ENCODE peak calls at places on chromosomes 2 and 18, in seven cellular contexts. S, J, D, G, K, N and P are unnamed samples.
A peak's percentile ranks its signal among the peaks of the same experiment; 100 is the strongest.

GRCh38 chr2:101723366-101724112 is 26.0 kb downstream of the MAP4K4 start:
- DNase-seq in S (no peak), J (no peak), D (no peak), G (no peak), K (no peak), N (no peak), P (no peak)

GRCh38 chr18:458016-458415 is 42.5 kb downstream of the COLEC12 start:
- DNase-seq in S (no peak), J (no peak), D (no peak), G (no peak), K (no peak), N (no peak), P (no peak)

GRCh38 chr2:29010946-29011649 is 30.0 kb downstream of the TOGARAM2 start:
- DNase-seq in S (no peak), J (no peak), D (no peak), G (peak; percentile 63), K (peak; percentile 22), N (no peak), P (no peak)

GRCh38 chr2:28293416-28293815 is 99.2 kb upstream of the FOSL2 start:
- DNase-seq in S (no peak), J (no peak), D (no peak), G (no peak), K (no peak), N (no peak), P (no peak)

GRCh38 chr18:75003089-75003488 is 205.8 kb downstream of the PTGR3 start:
- DNase-seq in S (no peak), J (no peak), D (no peak), G (no peak), K (no peak), N (no peak), P (no peak)

GRCh38 chr18:64208531-64208930 is 59.6 kb upstream of the LINC00305 start:
- DNase-seq in S (no peak), J (no peak), D (no peak), G (no peak), K (no peak), N (no peak), P (no peak)

GRCh38 chr2:88838165-88838635 is 146.7 kb downstream of the RPIA start:
- DNase-seq in S (no peak), J (no peak), D (no peak), G (no peak), K (no peak), N (no peak), P (no peak)

GRCh38 chr2:176676257-176676570 is 407.0 kb downstream of the MTX2 start:
- DNase-seq in S (no peak), J (no peak), D (no peak), G (no peak), K (no peak), N (no peak), P (no peak)

GRCh38 chr18:10926565-10927194 is 222.7 kb downstream of the PIEZO2 start:
- DNase-seq in S (peak; percentile 57), J (no peak), D (no peak), G (no peak), K (no peak), N (no peak), P (no peak)

DNA sequence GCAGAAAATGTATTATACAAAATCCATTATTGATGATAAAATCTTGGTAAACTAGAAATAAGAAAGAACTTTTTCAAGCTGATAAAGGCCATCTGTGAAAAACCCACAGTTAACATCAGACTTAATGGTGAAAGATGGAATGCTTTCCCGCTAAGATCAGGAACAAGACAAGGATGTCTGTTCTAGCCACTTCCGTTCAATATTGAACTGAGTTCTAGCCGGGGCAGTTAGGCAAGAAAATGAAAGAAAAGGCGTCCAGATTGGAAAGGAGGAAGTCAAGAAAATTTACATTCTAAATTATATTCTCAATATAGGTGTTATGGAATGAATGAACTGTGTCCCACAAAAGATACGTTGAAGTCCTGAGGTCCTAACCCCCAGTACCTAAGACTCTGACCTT is 39.1 kb upstream of the DTNB start:
- DNase-seq in S (no peak), J (no peak), D (no peak), G (no peak), K (no peak), N (no peak), P (no peak)
- H3K4me3 ChIP-seq in S (no peak overlapping the region), J (no peak overlapping the region), D (no peak overlapping the region), G (no peak overlapping the region), K (no peak overlapping the region), N (no peak overlapping the region), P (no peak overlapping the region)

DNA sequence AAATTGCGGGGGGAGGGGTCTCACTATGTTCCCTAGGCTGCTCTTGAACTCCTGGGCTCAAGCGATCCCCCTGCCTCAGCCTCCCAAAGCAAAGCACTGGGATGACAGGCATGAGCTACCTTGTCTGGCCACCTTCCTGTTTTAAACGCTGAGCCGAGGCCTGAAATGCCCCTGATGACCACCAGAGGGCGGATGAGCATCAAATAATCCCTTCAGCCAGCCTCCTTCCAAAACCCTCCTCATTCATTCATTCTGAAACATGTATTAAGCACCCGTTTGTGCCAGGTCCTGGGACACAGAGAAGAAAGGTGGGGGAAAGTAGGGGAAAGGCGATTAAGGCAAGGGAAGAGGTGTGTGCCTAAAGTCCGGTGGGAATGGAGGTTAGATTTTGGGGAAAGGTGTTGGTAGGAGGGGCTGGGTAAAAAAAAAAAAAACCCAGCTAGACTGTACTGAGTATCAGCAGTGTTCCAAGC is 30.7 kb upstream of the PTMA start:
- DNase-seq in S (peak; percentile 64), J (peak; percentile 23), D (no peak), G (peak; percentile 81), K (peak; percentile 84), N (peak; percentile 86), P (peak; percentile 91)
- H3K4me3 ChIP-seq in S (no peak overlapping the region), J (no peak overlapping the region), D (no peak overlapping the region), G (no peak overlapping the region), K (no peak overlapping the region), N (no peak overlapping the region), P (no peak overlapping the region)

DNA sequence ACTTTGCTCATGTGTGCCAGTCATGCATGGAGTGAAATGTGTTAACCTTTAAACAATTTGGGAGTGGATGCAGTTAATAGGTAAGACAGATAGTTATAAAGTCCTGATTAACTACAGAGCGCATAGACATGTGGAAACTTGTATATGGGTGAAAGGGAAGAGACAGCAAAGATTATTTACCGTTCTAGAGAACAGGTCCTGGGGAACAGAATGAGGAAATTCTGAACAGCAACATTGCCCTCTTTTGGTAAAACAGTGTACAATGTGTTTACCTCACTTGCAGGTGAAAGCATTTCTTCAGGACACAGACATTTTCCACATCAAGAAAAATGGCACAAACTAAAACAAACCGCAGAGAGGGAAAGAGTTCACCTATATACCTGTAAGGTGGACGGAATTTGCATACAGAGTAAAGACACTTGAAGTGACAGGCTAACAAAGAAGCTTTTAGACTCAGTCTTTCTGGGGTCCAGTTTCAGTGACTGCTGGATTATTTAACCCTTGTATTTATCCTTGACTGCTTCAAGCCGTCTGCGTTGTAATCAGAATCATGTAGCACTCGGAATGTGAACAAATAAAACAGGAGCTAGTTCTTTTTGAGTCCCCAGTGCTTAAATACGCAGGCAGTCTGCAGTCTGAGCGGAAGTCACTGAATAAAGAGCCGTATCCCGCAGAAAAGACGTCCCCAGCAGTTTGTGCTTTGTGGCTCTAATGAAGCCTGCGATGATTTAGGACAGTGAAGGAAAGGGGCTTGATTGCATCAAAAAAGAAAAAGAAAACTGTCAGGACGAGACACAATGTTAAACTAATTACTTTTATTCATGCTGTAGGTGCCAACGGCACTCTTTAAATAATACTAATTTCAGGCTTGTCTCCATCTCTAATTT is 364.8 kb upstream of the GALNT5 start:
- DNase-seq in S (peak; percentile 21), J (peak; percentile 37), D (no peak), G (no peak), K (peak; percentile 60), N (peak; percentile 9), P (peak; percentile 57)
- H3K4me3 ChIP-seq in S (peak overlapping the region; percentile 46), J (peak overlapping the region; percentile 50), D (peak overlapping the region; percentile 4), G (no peak overlapping the region), K (peak overlapping the region; percentile 24), N (no peak overlapping the region), P (no peak overlapping the region)

GRCh38 chr18:46264255-46264654 is 160.1 kb downstream of the HAUS1 start:
- DNase-seq in S (no peak), J (no peak), D (no peak), G (peak; percentile 4), K (no peak), N (no peak), P (peak; percentile 27)

GRCh38 chr18:46260016-46260878 is 156.1 kb downstream of the HAUS1 start:
- DNase-seq in S (peak; percentile 69), J (peak; percentile 79), D (no peak), G (no peak), K (peak; percentile 34), N (no peak), P (no peak)

GRCh38 chr18:46261799-46262198 is 157.6 kb downstream of the HAUS1 start:
- DNase-seq in S (no peak), J (no peak), D (peak; percentile 58), G (no peak), K (no peak), N (no peak), P (peak; percentile 51)

GRCh38 chr18:46262856-46263255 is 158.7 kb downstream of the HAUS1 start:
- DNase-seq in S (no peak), J (no peak), D (no peak), G (no peak), K (no peak), N (no peak), P (no peak)

GRCh38 chr18:46260879-46261143 is 156.6 kb downstream of the HAUS1 start:
- DNase-seq in S (no peak), J (no peak), D (no peak), G (no peak), K (no peak), N (no peak), P (no peak)
- H3K4me3 ChIP-seq in S (no peak overlapping the region), J (no peak overlapping the region), D (no peak overlapping the region), G (no peak overlapping the region), K (peak overlapping the region; percentile 2), N (no peak overlapping the region), P (no peak overlapping the region)

GRCh38 chr2:105741216-105741615 is 3.5 kb upstream of the NCK2 start:
- DNase-seq in S (no peak), J (no peak), D (no peak), G (no peak), K (no peak), N (no peak), P (no peak)

GRCh38 chr2:105738658-105739051 is 6.1 kb upstream of the NCK2 start:
- DNase-seq in S (no peak), J (no peak), D (no peak), G (peak; percentile 67), K (no peak), N (no peak), P (no peak)

GRCh38 chr2:105739944-105740734 is 4.6 kb upstream of the NCK2 start:
- DNase-seq in S (no peak), J (no peak), D (no peak), G (no peak), K (no peak), N (no peak), P (no peak)

GRCh38 chr2:105737980-105738657 is 6.6 kb upstream of the NCK2 start:
- DNase-seq in S (no peak), J (no peak), D (no peak), G (peak; percentile 71), K (no peak), N (no peak), P (no peak)

DNA sequence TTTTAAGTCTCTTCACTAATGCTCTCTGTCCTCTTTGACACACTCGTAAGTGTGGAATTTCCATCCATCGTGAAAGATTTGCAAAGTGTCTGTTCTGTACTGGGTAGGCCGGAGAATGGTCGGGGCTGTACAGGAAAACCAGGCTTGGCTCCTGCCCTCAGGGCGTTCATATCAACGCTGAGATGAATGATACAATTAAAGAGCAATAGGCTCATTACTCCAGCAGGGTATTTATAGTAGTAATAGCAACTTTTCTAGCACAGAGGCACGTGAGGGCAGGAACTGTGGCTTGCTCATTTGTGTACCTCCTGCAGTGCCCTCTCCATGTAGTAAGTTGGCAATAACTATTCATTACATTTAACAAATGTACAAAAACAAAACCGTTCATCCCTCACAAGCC is 5.3 kb upstream of the NCK2 start:
- DNase-seq in S (no peak), J (no peak), D (no peak), G (no peak), K (no peak), N (no peak), P (no peak)
- H3K4me3 ChIP-seq in S (no peak overlapping the region), J (no peak overlapping the region), D (no peak overlapping the region), G (peak overlapping the region; percentile 40), K (no peak overlapping the region), N (no peak overlapping the region), P (no peak overlapping the region)